ENCODE peak calls at places on chromosomes 1 and 21, in five cellular contexts. X, I, A, D and F are unnamed samples.

GRCh38 chr1:182990413-182991144 is 32.6 kb upstream of the LAMC1 start:
- DNase-seq in X (no peak), I (no peak), A (peak), D (no peak), F (no peak)

GRCh38 chr1:116737855-116738318 is 16.3 kb upstream of the CD2 start:
- DNase-seq in X (peak), I (no peak), A (no peak), D (no peak), F (no peak)

GRCh38 chr1:86429122-86429725 is 5.3 kb downstream of the CLCA2 start:
- DNase-seq in X (no peak), I (no peak), A (peak), D (no peak), F (no peak)

GRCh38 chr1:18931731-18932130 is 24.7 kb downstream of the IFFO2 start:
- DNase-seq in X (no peak), I (no peak), A (no peak), D (no peak), F (no peak)

GRCh38 chr1:191206808-191207207 is 729.1 kb upstream of the BRINP3 start:
- DNase-seq in X (no peak), I (no peak), A (no peak), D (no peak), F (no peak)

GRCh38 chr1:231241751-231242150 is 739 bp downstream of the GNPAT start:
- DNase-seq in X (peak), I (no peak), A (peak), D (no peak), F (no peak)

GRCh38 chr1:50488403-50488802 is 65.2 kb upstream of the DMRTA2 start:
- DNase-seq in X (no peak), I (no peak), A (peak), D (no peak), F (no peak)

GRCh38 chr1:37657620-37658412 is 23.1 kb upstream of the RSPO1 start:
- DNase-seq in X (no peak), I (no peak), A (no peak), D (no peak), F (no peak)

GRCh38 chr1:222642468-222642867 is 24.6 kb downstream of the MIA3 start:
- DNase-seq in X (no peak), I (no peak), A (no peak), D (no peak), F (no peak)

GRCh38 chr1:76867342-76868130 is at the start of gene ST6GALNAC5:
- DNase-seq in X (peak), I (peak), A (peak), D (no peak), F (no peak)

GRCh38 chr1:38152351-38153082 is 105.9 kb upstream of the POU3F1 start:
- DNase-seq in X (no peak), I (no peak), A (no peak), D (no peak), F (no peak)

GRCh38 chr1:117664314-117664713 is 58.5 kb downstream of the TENT5C start:
- DNase-seq in X (no peak), I (no peak), A (no peak), D (no peak), F (no peak)

GRCh38 chr1:174916846-174917245 is 82.9 kb upstream of the CACYBP start:
- DNase-seq in X (no peak), I (no peak), A (no peak), D (no peak), F (no peak)

GRCh38 chr1:24222778-24223177 is 35.7 kb upstream of the IFNLR1 start:
- DNase-seq in X (no peak), I (no peak), A (no peak), D (no peak), F (no peak)

GRCh38 chr1:36248250-36248894 is 24.1 kb downstream of the THRAP3 start:
- DNase-seq in X (no peak), I (peak), A (peak), D (peak), F (peak)

GRCh38 chr1:234515821-234516241 is 36.9 kb upstream of the TARBP1 start:
- DNase-seq in X (no peak), I (no peak), A (peak), D (no peak), F (no peak)

GRCh38 chr1:204296431-204296988 is 63.2 kb downstream of the PLEKHA6 start:
- DNase-seq in X (no peak), I (no peak), A (peak), D (no peak), F (no peak)

GRCh38 chr1:246836647-246837046 is 95.1 kb downstream of the AHCTF1 start:
- DNase-seq in X (no peak), I (no peak), A (peak), D (no peak), F (no peak)

GRCh38 chr1:193211539-193211938 is 25.1 kb upstream of the B3GALT2 start:
- DNase-seq in X (no peak), I (no peak), A (peak), D (no peak), F (no peak)

GRCh38 chr1:167663002-167663772 is 33.2 kb downstream of the RCSD1 start:
- DNase-seq in X (no peak), I (no peak), A (peak), D (no peak), F (no peak)

GRCh38 chr21:28521932-28522826 is 470.5 kb downstream of the LTN1 start:
- DNase-seq in X (peak), I (no peak), A (peak), D (no peak), F (no peak)
- TF ChIP-seq CTCF in X (peak), I (no peak), A (peak), D (no peak), F (no peak)

GRCh38 chr1:178630418-178630817 is 94.6 kb upstream of the RALGPS2 start:
- DNase-seq in X (no peak), I (no peak), A (peak), D (no peak), F (no peak)

GRCh38 chr1:178627037-178627436 is 98.0 kb upstream of the RALGPS2 start:
- DNase-seq in X (no peak), I (no peak), A (no peak), D (no peak), F (no peak)

GRCh38 chr1:178628637-178629548 is 96.2 kb upstream of the RALGPS2 start:
- DNase-seq in X (peak), I (no peak), A (peak), D (no peak), F (no peak)

GRCh38 chr1:178632619-178633018 is 92.4 kb upstream of the RALGPS2 start:
- DNase-seq in X (no peak), I (no peak), A (no peak), D (no peak), F (no peak)

DNA sequence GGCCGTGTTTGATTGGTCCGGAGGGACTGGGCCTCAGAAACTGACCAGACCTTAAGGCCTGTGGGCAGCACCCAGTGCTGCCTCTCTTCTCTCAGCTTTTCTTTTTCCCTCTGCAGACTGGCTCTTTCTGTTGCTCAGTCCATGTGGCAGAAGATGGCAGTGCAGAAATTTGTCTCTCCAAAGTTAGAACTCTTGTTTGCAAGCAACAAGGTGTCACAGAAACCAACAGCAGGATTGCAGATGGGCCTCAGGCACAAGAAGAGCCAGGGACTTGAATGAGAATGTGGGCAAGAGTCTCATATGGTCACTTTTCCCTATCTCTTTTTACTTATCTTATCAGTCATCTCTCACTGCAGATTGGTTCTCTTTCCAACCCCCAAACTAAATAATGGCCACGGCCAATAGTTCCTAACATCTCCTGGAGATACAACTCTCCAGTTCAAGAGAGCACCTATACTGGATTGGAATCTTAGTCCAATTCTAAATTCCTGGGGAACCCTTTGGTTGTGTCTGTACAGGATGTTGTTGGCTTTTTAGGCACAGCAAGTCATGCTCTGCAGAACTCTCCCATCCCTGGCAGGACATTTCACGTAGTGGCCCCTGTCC is 95.4 kb upstream of the RALGPS2 start:
- DNase-seq in X (no peak), I (no peak), A (no peak), D (no peak), F (no peak)
- TF ChIP-seq CTCF in X (peak), I (no peak), A (no peak), D (no peak), F (no peak)

GRCh38 chr1:224867715-224868114 is 61.8 kb upstream of the DNAH14 start:
- DNase-seq in X (no peak), I (no peak), A (peak), D (no peak), F (no peak)
- TF ChIP-seq CTCF in X (no peak), I (no peak), A (no peak), D (no peak), F (no peak)

DNA sequence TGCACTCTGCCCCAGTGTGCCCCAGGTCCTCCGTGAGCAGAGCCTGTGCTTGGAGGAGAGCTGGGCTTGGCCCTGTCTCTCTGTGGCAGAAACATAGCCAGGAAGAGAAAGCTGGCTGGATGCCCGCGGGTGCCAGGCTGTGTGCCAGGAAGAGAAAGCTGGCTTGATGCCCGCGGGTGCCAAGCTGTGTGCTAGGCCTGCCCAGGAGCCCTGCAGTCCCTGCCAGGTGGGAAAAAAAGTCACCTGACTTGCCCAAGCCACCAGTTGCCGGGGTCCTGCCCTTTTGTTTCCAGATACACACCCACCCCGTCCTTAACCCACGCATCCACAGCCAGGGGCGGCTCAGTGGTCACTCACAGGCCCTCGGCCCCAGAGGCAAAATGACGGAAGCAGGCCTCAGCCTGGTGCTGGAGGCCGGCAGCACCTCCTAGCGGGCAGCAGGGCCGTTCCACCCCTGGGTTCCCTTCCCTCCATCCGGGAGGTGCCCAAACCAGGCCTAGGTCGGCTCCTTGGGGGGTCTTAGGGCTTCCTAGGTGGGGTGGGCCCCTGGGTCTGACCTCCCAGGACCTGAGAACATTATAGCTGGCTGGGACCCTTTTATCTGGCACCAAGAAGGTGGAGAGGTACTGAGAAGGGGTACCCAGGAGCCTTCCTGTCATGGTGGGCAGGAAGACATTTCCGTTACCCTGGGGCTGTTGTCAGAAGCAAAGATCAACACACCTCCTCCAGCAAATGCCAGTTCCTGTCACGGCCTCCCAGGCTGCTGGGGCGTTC is 9.1 kb downstream of the ITGB2 start:
- DNase-seq in X (peak), I (peak), A (no peak), D (peak), F (peak)
- TF ChIP-seq CTCF in X (peak), I (peak), A (peak), D (peak), F (peak)

DNA sequence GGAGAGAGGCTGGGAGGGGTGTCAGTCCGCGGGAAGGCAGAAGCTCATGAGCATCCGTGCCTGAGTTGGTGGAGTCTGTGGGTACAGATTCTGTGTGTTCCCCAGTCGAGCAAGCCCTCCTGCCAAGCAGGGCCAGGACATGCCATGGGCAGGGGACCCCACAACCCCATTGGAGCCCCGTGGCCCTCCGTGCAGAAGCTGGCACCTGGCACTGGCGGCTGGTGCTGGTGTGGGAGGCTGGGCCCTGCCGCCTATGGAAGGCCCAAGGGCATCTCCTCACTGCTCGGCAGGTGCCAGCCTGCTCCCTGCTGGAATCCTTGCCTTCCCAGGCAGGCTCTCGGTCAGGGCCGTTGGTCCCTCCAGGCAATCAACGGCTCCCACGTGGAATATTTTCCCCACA is 73.7 kb downstream of the UBE2T start:
- DNase-seq in X (peak), I (no peak), A (no peak), D (no peak), F (peak)
- TF ChIP-seq CTCF in X (no peak), I (no peak), A (no peak), D (no peak), F (no peak)

GRCh38 chr1:218674280-218674773 is 329.2 kb downstream of the TGFB2 start:
- DNase-seq in X (peak), I (peak), A (peak), D (peak), F (no peak)
- TF ChIP-seq CTCF in X (peak), I (no peak), A (no peak), D (no peak), F (no peak)

GRCh38 chr1:40255231-40255630 is 2.8 kb upstream of the ZMPSTE24 start:
- DNase-seq in X (no peak), I (no peak), A (no peak), D (no peak), F (no peak)

GRCh38 chr1:40257313-40257687 is 736 bp upstream of the ZMPSTE24 start:
- DNase-seq in X (no peak), I (no peak), A (no peak), D (no peak), F (no peak)

GRCh38 chr1:40258445-40258769 is 371 bp downstream of the ZMPSTE24 start:
- DNase-seq in X (no peak), I (no peak), A (peak), D (no peak), F (no peak)

GRCh38 chr1:40256401-40257084 is 1.5 kb upstream of the ZMPSTE24 start:
- DNase-seq in X (no peak), I (no peak), A (no peak), D (no peak), F (no peak)

GRCh38 chr1:40257688-40258444 is at the start of gene ZMPSTE24:
- DNase-seq in X (peak), I (peak), A (peak), D (peak), F (peak)
- TF ChIP-seq CTCF in X (no peak), I (no peak), A (no peak), D (no peak), F (no peak)

GRCh38 chr1:93733340-93733739 is 51.7 kb upstream of the BCAR3 start:
- DNase-seq in X (no peak), I (no peak), A (no peak), D (no peak), F (no peak)

GRCh38 chr1:93732514-93732913 is 50.9 kb upstream of the BCAR3 start:
- DNase-seq in X (peak), I (no peak), A (no peak), D (no peak), F (no peak)

GRCh38 chr1:93738075-93738622 is 56.5 kb upstream of the BCAR3 start:
- DNase-seq in X (no peak), I (no peak), A (peak), D (no peak), F (no peak)

GRCh38 chr1:93735722-93736121 is 54.1 kb upstream of the BCAR3 start:
- DNase-seq in X (no peak), I (no peak), A (peak), D (no peak), F (no peak)

GRCh38 chr1:93734999-93735398 is 53.4 kb upstream of the BCAR3 start:
- DNase-seq in X (peak), I (no peak), A (no peak), D (no peak), F (no peak)
- TF ChIP-seq CTCF in X (peak), I (no peak), A (peak), D (no peak), F (no peak)

DNA sequence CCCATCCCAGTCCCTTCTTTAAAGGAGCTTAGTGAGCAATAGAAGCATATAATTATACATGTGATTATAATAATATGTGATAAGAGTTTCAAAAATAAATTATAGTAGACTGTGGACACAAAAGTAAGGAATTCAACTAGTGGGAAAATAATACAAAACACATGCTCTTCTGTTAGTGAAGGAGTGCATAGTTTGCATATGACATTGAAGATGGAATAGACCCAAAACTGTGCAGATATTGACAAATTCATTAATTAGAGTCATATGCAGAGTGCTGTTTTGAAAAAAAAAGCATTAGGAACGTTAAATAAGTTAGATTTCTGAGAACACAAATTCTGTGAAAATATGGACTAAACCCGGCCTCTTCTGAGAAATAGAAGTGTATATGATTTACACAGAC is 278.8 kb downstream of the ASTN1 start:
- DNase-seq in X (no peak), I (no peak), A (no peak), D (no peak), F (no peak)
- TF ChIP-seq CTCF in X (no peak), I (no peak), A (no peak), D (no peak), F (no peak)